ENCODE peak calls at places on chromosomes 16 and 17, in eight cellular contexts. K is fibroblast of lung, R is astrocyte, D is tibial nerve, H is neuronal stem cell, A is mesendoderm, N is SJSA1, P is uterus. U is an unnamed sample.

GRCh38 chr16:89300311-89300975 is 82.9 kb downstream of the ZNF778 start:
- DNase-seq in K (no peak), R (no peak), D (no peak), H (no peak), A (no peak), N (no peak), P (no peak), U (no peak)

GRCh38 chr16:1237990-1238389 is 2.5 kb upstream of the TPSAB1 start:
- DNase-seq in K (no peak), R (no peak), D (no peak), H (no peak), A (no peak), N (no peak), P (no peak), U (no peak)

GRCh38 chr16:88969361-88969831 is 7.6 kb downstream of the CBFA2T3 start:
- DNase-seq in K (no peak), R (no peak), D (no peak), H (no peak), A (no peak), N (no peak), P (no peak), U (no peak)

GRCh38 chr17:77606865-77607210 is 351.7 kb upstream of the TNRC6C start:
- DNase-seq in K (no peak), R (no peak), D (no peak), H (no peak), A (no peak), N (no peak), P (no peak), U (no peak)

GRCh38 chr16:87288753-87289362 is 28.3 kb downstream of the C16orf95 start:
- DNase-seq in K (peak; percentile 79), R (peak; percentile 80), D (no peak), H (no peak), A (no peak), N (peak; percentile 69), P (no peak), U (no peak)

GRCh38 chr16:20880867-20881866 is 19.0 kb downstream of the DCUN1D3 start:
- DNase-seq in K (no peak), R (no peak), D (no peak), H (no peak), A (no peak), N (no peak), P (no peak), U (no peak)

GRCh38 chr16:66970775-66971725 is 10.0 kb downstream of the CES3 start:
- DNase-seq in K (peak; percentile 71), R (peak; percentile 59), D (no peak), H (no peak), A (no peak), N (no peak), P (no peak), U (no peak)

GRCh38 chr16:79994413-79994812 is 393.9 kb upstream of the MAF start:
- DNase-seq in K (no peak), R (no peak), D (no peak), H (no peak), A (no peak), N (no peak), P (no peak), U (no peak)

GRCh38 chr16:78932395-78932794 is 668.1 kb downstream of the MAF start:
- DNase-seq in K (no peak), R (no peak), D (no peak), H (no peak), A (no peak), N (no peak), P (no peak), U (no peak)

GRCh38 chr16:75138636-75139035 is 9.7 kb upstream of the ZFP1 start:
- DNase-seq in K (no peak), R (no peak), D (no peak), H (no peak), A (peak; percentile 73), N (peak; percentile 50), P (no peak), U (no peak)

GRCh38 chr17:69679839-69680238 is 265.3 kb downstream of the MAP2K6 start:
- DNase-seq in K (peak; percentile 80), R (peak; percentile 78), D (no peak), H (no peak), A (no peak), N (no peak), P (no peak), U (no peak)

GRCh38 chr17:8466466-8466865 is 30.8 kb downstream of the NDEL1 start:
- DNase-seq in K (peak; percentile 62), R (peak; percentile 61), D (no peak), H (no peak), A (no peak), N (no peak), P (no peak), U (no peak)

GRCh38 chr17:80036715-80037477 is 454 bp downstream of the CCDC40 start:
- DNase-seq in K (peak; percentile 47), R (peak; percentile 31), D (no peak), H (peak; percentile 87), A (peak; percentile 90), N (peak; percentile 81), P (no peak), U (no peak)

GRCh38 chr17:76132574-76133338 is 8.3 kb downstream of the FOXJ1 start:
- DNase-seq in K (no peak), R (no peak), D (no peak), H (no peak), A (peak; percentile 71), N (peak; percentile 50), P (no peak), U (peak; percentile 11)

GRCh38 chr16:12917246-12917645 is 15.8 kb downstream of the SHISA9 start:
- DNase-seq in K (no peak), R (no peak), D (no peak), H (no peak), A (no peak), N (no peak), P (no peak), U (no peak)

GRCh38 chr16:12920739-12921138 is 19.3 kb downstream of the SHISA9 start:
- DNase-seq in K (no peak), R (no peak), D (no peak), H (no peak), A (no peak), N (no peak), P (no peak), U (no peak)

GRCh38 chr16:12917653-12918052 is 16.3 kb downstream of the SHISA9 start:
- DNase-seq in K (no peak), R (no peak), D (no peak), H (no peak), A (peak; percentile 39), N (no peak), P (no peak), U (no peak)
- H3K4me1 ChIP-seq in K (no peaks in the 10 kb centered on the region), R (no peaks in the 10 kb centered on the region), D (no peaks in the 10 kb centered on the region), H (no peaks in the 10 kb centered on the region), A (no peaks in the 10 kb centered on the region), N (no peaks in the 10 kb centered on the region), P (no peaks in the 10 kb centered on the region), U (no peaks in the 10 kb centered on the region)

GRCh38 chr16:17365211-17365541 is 105.6 kb downstream of the XYLT1 start:
- DNase-seq in K (no peak), R (no peak), D (no peak), H (no peak), A (no peak), N (no peak), P (no peak), U (no peak)

GRCh38 chr16:17367932-17368331 is 102.8 kb downstream of the XYLT1 start:
- DNase-seq in K (peak; percentile 85), R (peak; percentile 77), D (no peak), H (peak; percentile 44), A (peak; percentile 96), N (peak; percentile 96), P (peak; percentile 44), U (no peak)

GRCh38 chr16:17367034-17367433 is 103.7 kb downstream of the XYLT1 start:
- DNase-seq in K (no peak), R (no peak), D (no peak), H (no peak), A (no peak), N (peak; percentile 95), P (no peak), U (no peak)

GRCh38 chr16:17365591-17366298 is 105.0 kb downstream of the XYLT1 start:
- DNase-seq in K (peak; percentile 69), R (peak; percentile 61), D (no peak), H (no peak), A (no peak), N (no peak), P (no peak), U (no peak)

DNA sequence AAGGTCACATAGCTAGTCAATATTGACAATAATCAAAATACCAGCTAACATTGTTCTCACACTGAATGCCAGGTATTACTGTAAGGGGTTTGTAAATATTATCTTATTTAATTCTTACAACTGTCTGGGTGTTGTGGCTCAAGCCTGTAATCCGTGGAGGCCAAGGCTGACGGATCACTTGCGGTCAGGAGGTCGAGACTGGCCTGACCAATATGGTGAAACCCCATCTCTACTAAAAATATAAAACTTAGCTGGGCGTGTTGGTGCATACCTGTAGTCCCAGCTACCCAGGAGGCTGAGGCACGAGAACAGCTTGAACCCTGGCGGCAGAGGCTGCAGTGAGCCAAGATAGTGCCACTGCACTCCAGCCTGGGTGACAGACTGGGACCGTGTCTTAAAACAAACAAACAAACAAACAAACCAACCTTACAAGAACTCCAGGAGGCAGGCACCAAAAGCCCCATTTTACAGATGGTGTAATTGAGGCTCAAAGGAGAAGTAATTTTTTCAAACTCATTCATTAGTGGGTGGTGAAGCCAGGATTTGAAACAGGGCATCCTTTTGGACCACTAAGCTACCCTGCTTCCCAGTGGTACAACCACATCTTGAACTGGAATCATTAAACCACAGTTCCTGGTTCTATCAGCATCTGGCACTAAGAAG is 104.3 kb downstream of the XYLT1 start:
- DNase-seq in K (no peak), R (no peak), D (no peak), H (no peak), A (no peak), N (no peak), P (no peak), U (no peak)
- H3K4me1 ChIP-seq in K (peaks cover 8% of the 10 kb centered on the region), R (peaks cover 56% of the 10 kb centered on the region), D (peaks cover 71% of the 10 kb centered on the region), H (peaks cover 19% of the 10 kb centered on the region), A (peaks cover 26% of the 10 kb centered on the region), N (peaks cover 96% of the 10 kb centered on the region), P (peaks cover 5% of the 10 kb centered on the region), U (peaks cover 14% of the 10 kb centered on the region)

DNA sequence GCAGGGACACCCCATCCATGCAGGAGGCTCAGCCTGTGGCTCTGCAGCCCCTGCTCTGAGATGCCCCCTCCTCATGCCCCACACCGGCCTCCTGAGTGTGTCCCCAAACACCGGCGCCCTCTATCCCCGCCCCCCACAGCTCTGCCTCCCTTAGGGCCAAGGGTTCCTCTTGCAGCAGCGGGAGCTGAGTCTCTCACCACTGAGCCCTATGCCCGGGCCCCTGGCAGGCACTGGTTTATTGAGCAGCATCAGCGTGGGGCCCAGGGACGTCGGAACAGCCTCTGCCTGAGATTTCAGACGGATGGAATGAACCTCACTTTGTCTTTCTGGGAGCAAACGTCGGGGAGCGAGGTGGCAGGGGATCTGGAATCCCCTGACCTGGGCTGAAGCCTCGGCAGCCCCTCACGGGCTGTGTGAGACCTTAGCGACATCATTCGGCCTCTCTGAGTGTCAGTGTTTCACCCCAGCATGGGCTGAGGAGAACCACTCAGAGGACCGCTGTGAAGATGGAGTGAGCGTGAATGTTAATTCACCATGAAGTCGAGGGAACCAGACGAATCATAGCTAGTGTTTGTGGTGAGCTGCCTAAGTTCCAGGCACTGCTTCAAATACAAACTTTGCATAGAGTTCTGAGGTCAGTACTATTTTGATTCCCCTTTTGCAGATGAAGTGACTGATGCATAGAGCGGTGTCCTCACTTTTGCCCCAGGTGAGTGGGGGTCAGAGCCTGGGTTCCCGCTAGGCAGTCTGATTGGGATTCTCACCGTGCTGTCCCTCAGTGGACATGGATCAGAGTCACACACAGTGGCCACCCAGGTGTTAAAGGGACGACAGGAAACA is 5.3 kb upstream of the C16orf74 start:
- DNase-seq in K (peak; percentile 47), R (peak; percentile 45), D (no peak), H (no peak), A (no peak), N (no peak), P (no peak), U (no peak)
- H3K4me1 ChIP-seq in K (peaks cover 24% of the 10 kb centered on the region), R (peaks cover 31% of the 10 kb centered on the region), D (peaks cover 7% of the 10 kb centered on the region), H (peaks cover 16% of the 10 kb centered on the region), A (peaks cover 7% of the 10 kb centered on the region), N (peaks cover 34% of the 10 kb centered on the region), P (no peaks in the 10 kb centered on the region), U (peaks cover 50% of the 10 kb centered on the region)

GRCh38 chr16:19118938-19119431 is 5.2 kb downstream of the ITPRIPL2 start:
- DNase-seq in K (peak; percentile 95), R (peak; percentile 93), D (no peak), H (no peak), A (no peak), N (peak; percentile 73), P (peak; percentile 78), U (no peak)
- H3K4me1 ChIP-seq in K (peaks cover 33% of the 10 kb centered on the region), R (peaks cover 45% of the 10 kb centered on the region), D (peaks cover 66% of the 10 kb centered on the region), H (peaks cover 6% of the 10 kb centered on the region), A (peaks cover 2% of the 10 kb centered on the region), N (peaks cover 61% of the 10 kb centered on the region), P (peaks cover 16% of the 10 kb centered on the region), U (peaks cover 63% of the 10 kb centered on the region)